ENCODE peak calls at places on chromosomes 11 and 22, in ten cellular contexts. S, D, X, Z, K, W, H, L, G and A are unnamed samples.
A peak's percentile ranks its signal among the peaks of the same experiment; 100 is the strongest.

GRCh38 chr11:67436459-67437081 is 912 bp downstream of the PTPRCAP start:
- DNase-seq in S (no peak), D (no peak), X (peak; percentile 86), Z (no peak), K (no peak), W (no peak), H (peak; percentile 44), L (no peak), G (no peak), A (peak; percentile 11)

GRCh38 chr11:116467809-116468208 is 305.0 kb downstream of the BUD13 start:
- DNase-seq in S (no peak), D (no peak), X (no peak), Z (peak; percentile 59), K (no peak), W (no peak), H (no peak), L (no peak), G (no peak), A (no peak)

GRCh38 chr11:96014234-96014633 is 90.3 kb upstream of the MTMR2 start:
- DNase-seq in S (no peak), D (no peak), X (no peak), Z (peak; percentile 21), K (no peak), W (peak; percentile 16), H (no peak), L (no peak), G (no peak), A (peak; percentile 65)

GRCh38 chr11:130001491-130002351 is 914 bp downstream of the PRDM10 start:
- DNase-seq in S (peak; percentile 84), D (peak; percentile 76), X (peak; percentile 54), Z (peak; percentile 41), K (peak; percentile 37), W (no peak), H (peak; percentile 40), L (no peak), G (peak; percentile 38), A (peak; percentile 24)

GRCh38 chr11:26335903-26336302 is 4.0 kb downstream of the ANO3 start:
- DNase-seq in S (no peak), D (no peak), X (no peak), Z (peak; percentile 54), K (no peak), W (no peak), H (no peak), L (no peak), G (no peak), A (peak; percentile 18)

GRCh38 chr11:106959386-106959785 is 58.9 kb downstream of the GUCY1A2 start:
- DNase-seq in S (no peak), D (no peak), X (no peak), Z (no peak), K (no peak), W (no peak), H (no peak), L (no peak), G (no peak), A (no peak)

GRCh38 chr22:27588273-27588672 is 213.3 kb downstream of the MN1 start:
- DNase-seq in S (no peak), D (no peak), X (no peak), Z (no peak), K (peak; percentile 68), W (no peak), H (peak; percentile 42), L (no peak), G (no peak), A (no peak)

GRCh38 chr11:47412152-47412746 is 3.9 kb downstream of the SLC39A13 start:
- DNase-seq in S (peak; percentile 81), D (no peak), X (peak; percentile 85), Z (no peak), K (peak; percentile 66), W (peak; percentile 21), H (peak; percentile 54), L (no peak), G (peak; percentile 55), A (no peak)

GRCh38 chr22:43988960-43989359 is 33.7 kb downstream of the SAMM50 start:
- DNase-seq in S (peak; percentile 13), D (no peak), X (no peak), Z (no peak), K (no peak), W (no peak), H (no peak), L (no peak), G (no peak), A (no peak)

GRCh38 chr11:33624082-33624481 is 76.5 kb downstream of the C11orf91 start:
- DNase-seq in S (no peak), D (no peak), X (no peak), Z (no peak), K (no peak), W (no peak), H (no peak), L (no peak), G (no peak), A (no peak)

GRCh38 chr11:86206296-86206695 is 38.3 kb upstream of the EED start:
- DNase-seq in S (no peak), D (no peak), X (no peak), Z (no peak), K (no peak), W (no peak), H (no peak), L (no peak), G (no peak), A (no peak)

GRCh38 chr11:1044160-1044559 is 7.6 kb upstream of the MUC6 start:
- DNase-seq in S (no peak), D (no peak), X (no peak), Z (no peak), K (no peak), W (no peak), H (no peak), L (no peak), G (no peak), A (no peak)

GRCh38 chr22:37120569-37121340 is 11.2 kb upstream of the TMPRSS6 start:
- DNase-seq in S (no peak), D (no peak), X (no peak), Z (no peak), K (no peak), W (no peak), H (no peak), L (no peak), G (no peak), A (no peak)

GRCh38 chr22:30582051-30582450 is 7.6 kb upstream of the GAL3ST1 start:
- DNase-seq in S (no peak), D (no peak), X (no peak), Z (no peak), K (no peak), W (no peak), H (no peak), L (no peak), G (no peak), A (no peak)

GRCh38 chr11:124943242-124943641 is 7.4 kb upstream of the HEPACAM start:
- DNase-seq in S (no peak), D (no peak), X (no peak), Z (no peak), K (no peak), W (no peak), H (no peak), L (no peak), G (peak; percentile 80), A (no peak)

GRCh38 chr11:134476435-134477021 is 64.5 kb upstream of the B3GAT1 start:
- DNase-seq in S (peak; percentile 45), D (no peak), X (peak; percentile 88), Z (no peak), K (no peak), W (no peak), H (no peak), L (no peak), G (no peak), A (no peak)

DNA sequence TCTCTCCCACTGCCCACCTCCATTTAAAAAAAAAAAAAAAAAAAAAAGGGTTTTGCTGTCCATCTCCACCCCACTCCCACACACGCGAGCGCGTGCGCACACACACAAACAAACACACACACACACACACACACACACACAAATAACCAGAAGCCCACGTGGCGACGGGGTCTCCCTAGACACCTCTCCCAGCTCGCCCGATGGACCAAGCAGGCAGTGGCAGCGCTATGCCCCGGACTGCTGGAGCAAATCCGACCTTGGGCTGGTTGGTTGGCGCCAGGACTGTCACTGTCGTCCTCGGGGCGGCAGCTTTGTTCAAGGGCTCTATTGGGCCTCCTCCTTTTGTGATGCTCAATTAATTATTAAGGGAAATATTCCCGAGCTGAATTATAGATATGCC is 1.6 kb upstream of the KCNA4 start:
- DNase-seq in S (no peak), D (no peak), X (peak; percentile 40), Z (no peak), K (peak; percentile 6), W (no peak), H (no peak), L (no peak), G (no peak), A (no peak)
- H3K4me3 ChIP-seq in S (no peak overlapping the region), D (no peak overlapping the region), X (no peak overlapping the region), Z (no peak overlapping the region), K (no peak overlapping the region), W (no peak overlapping the region), H (no peak overlapping the region), L (no peak overlapping the region), G (no peak overlapping the region), A (no peak overlapping the region)

DNA sequence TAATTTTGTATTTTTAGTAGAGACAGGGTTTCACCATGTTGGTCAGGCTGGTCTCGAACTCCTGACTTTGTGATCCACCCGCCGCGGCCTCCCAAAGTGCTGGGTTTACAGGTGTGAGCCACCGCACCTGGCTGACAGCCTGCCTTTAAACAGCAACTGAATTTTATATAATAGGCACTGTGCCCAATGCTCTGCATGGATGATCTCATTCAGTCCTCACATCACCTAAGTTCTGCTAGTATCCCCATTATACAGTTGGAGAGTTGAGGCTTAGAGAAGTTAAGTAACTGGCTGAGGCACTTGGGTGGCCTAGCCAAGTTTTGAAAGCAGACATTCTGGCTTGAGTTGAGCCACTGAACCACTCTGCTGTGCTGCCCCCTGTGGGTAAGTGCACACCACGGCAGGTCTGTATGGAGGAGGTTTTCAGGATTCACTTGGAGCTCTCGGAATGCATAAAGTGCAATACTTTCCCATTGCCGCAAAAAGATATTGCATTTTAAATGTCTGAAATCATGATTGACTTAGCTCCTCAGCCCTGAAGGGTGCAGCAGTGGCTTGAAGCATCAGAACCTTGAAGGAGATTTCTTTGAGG is 112.4 kb downstream of the LDLRAD3 start:
- DNase-seq in S (no peak), D (no peak), X (peak; percentile 82), Z (peak; percentile 49), K (peak; percentile 63), W (no peak), H (no peak), L (no peak), G (no peak), A (no peak)
- TF ChIP-seq CTCF in S (peak; percentile 43), D (no peak), X (peak; percentile 90), Z (peak; percentile 56), K (peak; percentile 49), W (peak; percentile 45), H (no peak), L (peak; percentile 40), G (peak; percentile 20), A (peak; percentile 67)

GRCh38 chr11:70265341-70265740 is 5.1 kb upstream of the PPFIA1 start:
- DNase-seq in S (no peak), D (no peak), X (no peak), Z (no peak), K (no peak), W (no peak), H (no peak), L (no peak), G (no peak), A (no peak)
- H3K4me3 ChIP-seq in S (no peak overlapping the region), D (no peak overlapping the region), X (no peak overlapping the region), Z (no peak overlapping the region), K (no peak overlapping the region), W (no peak overlapping the region), H (no peak overlapping the region), L (no peak overlapping the region), G (no peak overlapping the region), A (no peak overlapping the region)

DNA sequence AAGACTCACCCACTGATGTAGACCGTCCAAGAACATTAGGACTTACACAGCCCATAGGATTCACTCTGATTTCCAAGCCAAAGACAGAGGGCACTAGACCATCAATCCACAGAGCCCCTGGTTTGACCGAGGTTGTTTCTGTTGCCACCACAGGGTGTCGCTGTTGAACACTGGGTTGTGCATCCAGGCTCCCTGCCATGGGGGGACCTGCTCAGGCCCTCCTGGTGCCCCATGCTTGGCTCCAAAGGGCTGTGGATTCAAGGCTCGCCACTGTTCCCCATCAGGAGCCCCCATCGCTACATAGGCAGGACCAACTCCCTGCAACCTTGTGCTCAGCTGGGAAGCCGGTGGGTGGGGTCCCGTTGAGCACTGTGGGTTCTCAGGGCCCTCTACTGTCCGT is 128.0 kb upstream of the ANO1 start:
- DNase-seq in S (no peak), D (no peak), X (peak; percentile 88), Z (peak; percentile 4), K (no peak), W (peak; percentile 58), H (no peak), L (no peak), G (no peak), A (peak; percentile 12)
- TF ChIP-seq CTCF in S (peak; percentile 30), D (no peak), X (peak; percentile 93), Z (peak; percentile 40), K (peak; percentile 11), W (no peak), H (no peak), L (peak; percentile 36), G (no peak), A (peak; percentile 62)